ENCODE peak calls at places on chromosomes 13 and 19, in eight cellular contexts. J is RWPE2; S is COLO829; A is NCI-H2029; T is NCI-H1092 treated with DMSO at 0.1 percent for 48 hours; D is GF-D8; F is stimulated activated CD8-positive, alpha-beta memory T cell treated with anti-CD3 and anti-CD28 coated beads, Interleukin-4, amount 100 ng/mL, for 1 hour; V is aorta. K is an unnamed sample.
A peak's percentile ranks its signal among the peaks of the same experiment; 100 is the strongest.

GRCh38 chr19:56137405-56137804 is 3.7 kb upstream of the ZNF444 start:
- DNase-seq in D (no peak), F (no peak), T (peak; percentile 3), J (no peak), V (no peak), A (peak; percentile 80), S (no peak), K (no peak)

GRCh38 chr19:50777830-50778303 is 7.6 kb downstream of the GPR32 start:
- DNase-seq in T (no peak), S (peak; percentile 56), F (no peak), V (no peak), J (no peak), A (no peak), D (peak; percentile 60), K (no peak)

GRCh38 chr13:75256922-75257321 is 225.0 kb downstream of the TBC1D4 start:
- DNase-seq in T (no peak), A (no peak), J (no peak), D (no peak), V (no peak), S (no peak), F (no peak), K (no peak)

GRCh38 chr13:33676700-33677048 is 141.3 kb upstream of the RFC3 start:
- DNase-seq in V (peak; percentile 51), T (peak; percentile 82), J (no peak), D (peak; percentile 76), F (no peak), A (peak; percentile 60), S (peak; percentile 71), K (no peak)

GRCh38 chr19:31553112-31553843 is 204.0 kb upstream of the TSHZ3 start:
- DNase-seq in T (no peak), J (no peak), D (no peak), A (no peak), F (no peak), S (no peak), V (no peak), K (no peak)

GRCh38 chr19:37874784-37875183 is 31.6 kb downstream of the WDR87 start:
- DNase-seq in V (no peak), T (no peak), D (no peak), F (no peak), S (no peak), A (peak; percentile 5), J (no peak), K (no peak)

GRCh38 chr13:19589312-19589711 is 28.0 kb upstream of the TPTE2 start:
- DNase-seq in D (no peak), T (no peak), J (no peak), F (no peak), V (no peak), S (no peak), A (no peak), K (no peak)

GRCh38 chr19:3176715-3177501 is 1.7 kb upstream of the S1PR4 start:
- DNase-seq in F (peak; percentile 48), T (no peak), D (no peak), J (peak; percentile 91), A (no peak), V (no peak), S (no peak), K (no peak)

GRCh38 chr13:44884076-44884729 is 105.1 kb downstream of the NUFIP1 start:
- DNase-seq in J (no peak), F (no peak), V (peak; percentile 58), S (no peak), T (no peak), A (no peak), D (no peak), K (no peak)

GRCh38 chr13:75628811-75629210 is 7.3 kb upstream of the LMO7 start:
- DNase-seq in D (no peak), T (no peak), A (no peak), S (no peak), J (no peak), F (no peak), V (no peak), K (no peak)

GRCh38 chr13:75787249-75787940 is 151.3 kb downstream of the LMO7 start:
- DNase-seq in J (no peak), F (no peak), D (no peak), A (no peak), T (no peak), V (no peak), S (no peak), K (no peak)

GRCh38 chr13:98223741-98224140 is 46.7 kb upstream of the RNF113B start:
- DNase-seq in J (no peak), D (no peak), S (no peak), T (peak; percentile 42), V (no peak), F (no peak), A (no peak), K (no peak)

GRCh38 chr19:13062317-13062716 is 40.3 kb downstream of the LYL1 start:
- DNase-seq in D (no peak), V (no peak), T (no peak), A (no peak), J (no peak), S (no peak), F (no peak), K (no peak)

GRCh38 chr13:58583961-58584360 is 952.4 kb downstream of the PCDH17 start:
- DNase-seq in J (no peak), D (no peak), A (no peak), S (no peak), V (no peak), T (no peak), F (no peak), K (no peak)

GRCh38 chr19:49712397-49712859 is 21.5 kb downstream of the CPT1C start:
- DNase-seq in A (peak; percentile 2), J (no peak), S (peak; percentile 95), V (no peak), D (no peak), F (no peak), T (no peak), K (no peak)

GRCh38 chr19:7771072-7771471 is 8.0 kb downstream of the CLEC4M start:
- DNase-seq in S (no peak), A (no peak), F (no peak), V (no peak), J (no peak), D (no peak), T (no peak), K (no peak)

GRCh38 chr13:100506600-100507422 is 81.8 kb downstream of the GGACT start:
- DNase-seq in D (no peak), F (no peak), J (no peak), A (no peak), S (no peak), T (peak; percentile 79), V (no peak), K (no peak)

GRCh38 chr13:84896128-84896527 is 903.1 kb downstream of the SLITRK6 start:
- DNase-seq in J (no peak), T (peak; percentile 54), S (peak; percentile 18), F (no peak), A (no peak), D (no peak), V (no peak), K (no peak)

GRCh38 chr13:114286808-114287207 is 5.4 kb downstream of the UPF3A start:
- DNase-seq in V (no peak), F (no peak), J (no peak), A (no peak), D (no peak), T (no peak), S (no peak), K (no peak)

GRCh38 chr19:17328517-17329060 is 6.1 kb downstream of the ANO8 start:
- DNase-seq in S (no peak), A (no peak), F (no peak), T (no peak), D (no peak), J (no peak), V (no peak), K (no peak)

GRCh38 chr19:10259162-10259905 is 7.3 kb downstream of the MRPL4 start:
- DNase-seq in D (no peak), T (peak; percentile 64), A (peak; percentile 84), S (peak; percentile 47), F (peak; percentile 46), V (peak; percentile 90), J (peak; percentile 82), K (no peak)